ENCODE peak calls at places on chromosomes 2 and 18, in six cellular contexts. D is epithelial cell of esophagus; S is Calu3; H is activated CD8-positive, alpha-beta T cell treated with anti-CD3 and anti-CD28 coated beads for 36 hours; T is bronchial epithelial cell; Z is AG09319. R is an unnamed sample.

GRCh38 chr2:157497603-157498314 is 53.9 kb upstream of the CYTIP start:
- DNase-seq in Z (peak; percentile 4), H (peak; percentile 36), S (no peak), D (peak; percentile 53), T (peak; percentile 63), R (peak; percentile 39)

GRCh38 chr2:39119732-39120520 is 925 bp downstream of the SOS1 start:
- DNase-seq in S (peak; percentile 66), H (peak; percentile 69), T (no peak), Z (no peak), D (peak; percentile 74), R (peak; percentile 79)

GRCh38 chr2:72924353-72925240 is 7.3 kb downstream of the EMX1 start:
- DNase-seq in H (peak; percentile 58), T (no peak), S (no peak), Z (no peak), D (no peak), R (no peak)

GRCh38 chr2:158131919-158132566 is 30.4 kb downstream of the UPP2 start:
- DNase-seq in D (no peak), T (no peak), S (no peak), H (no peak), Z (no peak), R (no peak)

GRCh38 chr2:139353874-139354273 is 573.7 kb upstream of the NXPH2 start:
- DNase-seq in Z (no peak), H (no peak), S (no peak), T (no peak), D (no peak), R (no peak)

GRCh38 chr18:65016631-65017371 is 734.0 kb upstream of the CDH7 start:
- DNase-seq in S (no peak), D (no peak), T (no peak), Z (no peak), H (no peak), R (no peak)

GRCh38 chr2:240451791-240452470 is 16.5 kb downstream of the GPC1 start:
- DNase-seq in H (no peak), S (no peak), D (no peak), T (no peak), Z (no peak), R (no peak)

GRCh38 chr18:23200751-23201150 is 65.5 kb downstream of the CABLES1 start:
- DNase-seq in D (no peak), H (no peak), T (no peak), S (no peak), Z (no peak), R (no peak)

GRCh38 chr2:233866479-233866878 is 1.7 kb downstream of the MSL3B start:
- DNase-seq in D (no peak), T (no peak), H (no peak), Z (no peak), S (no peak), R (no peak)

GRCh38 chr2:215825709-215826108 is 187.6 kb downstream of the MREG start:
- DNase-seq in H (no peak), Z (no peak), T (no peak), S (no peak), D (no peak), R (no peak)

GRCh38 chr2:223674998-223675609 is 72.9 kb upstream of the SCG2 start:
- DNase-seq in D (peak; percentile 51), H (peak; percentile 3), Z (no peak), S (peak; percentile 69), T (peak; percentile 37), R (no peak)

GRCh38 chr2:105926960-105927678 is 182.4 kb downstream of the NCK2 start:
- DNase-seq in D (no peak), S (peak; percentile 62), H (peak; percentile 86), T (no peak), Z (no peak), R (no peak)

GRCh38 chr18:292271-292670 is 24.4 kb upstream of the THOC1 start:
- DNase-seq in T (no peak), H (no peak), S (no peak), Z (no peak), D (no peak), R (no peak)

GRCh38 chr2:159895258-159896209 is 97.5 kb upstream of the CD302 start:
- DNase-seq in S (no peak), D (peak; percentile 15), Z (no peak), H (peak; percentile 57), T (peak; percentile 17), R (peak; percentile 38)

GRCh38 chr2:36677995-36678605 is 18.4 kb upstream of the VIT start:
- DNase-seq in D (no peak), Z (no peak), H (no peak), T (no peak), S (no peak), R (no peak)

GRCh38 chr18:63936932-63937393 is 12.1 kb upstream of the HMSD start:
- DNase-seq in S (no peak), Z (no peak), T (no peak), H (no peak), D (no peak), R (no peak)
- TF ChIP-seq CTCF in S (no peak), Z (no peak), T (no peak), H (no peak), D (no peak), R (no peak)

GRCh38 chr18:74567805-74568204 is 29.9 kb upstream of the ZNF407 start:
- DNase-seq in Z (no peak), T (no peak), S (no peak), D (no peak), H (peak; percentile 8), R (no peak)
- TF ChIP-seq CTCF in Z (no peak), T (no peak), S (no peak), D (no peak), H (no peak), R (no peak)

DNA sequence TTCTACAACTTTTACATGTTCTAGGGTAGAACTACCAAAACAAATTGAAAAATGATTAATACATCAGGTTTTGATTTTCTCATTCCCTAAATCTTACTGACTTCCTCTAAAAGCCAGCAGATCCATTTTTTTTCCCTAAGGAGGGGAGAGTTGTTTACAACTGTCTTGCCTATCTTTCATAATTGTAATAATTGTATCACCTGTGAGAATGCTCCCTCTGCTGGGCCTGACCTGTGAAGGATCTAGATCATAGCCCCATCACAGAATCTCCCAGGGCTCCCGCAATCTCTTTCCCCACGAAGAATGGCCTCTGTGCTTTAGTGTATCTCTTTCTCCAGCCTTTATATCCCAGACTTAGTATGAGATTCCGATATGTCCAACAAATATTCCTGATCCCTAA is 9.1 kb downstream of the LOXL3 start:
- DNase-seq in D (peak; percentile 46), H (peak; percentile 47), T (peak; percentile 27), S (no peak), Z (no peak), R (no peak)
- TF ChIP-seq CTCF in D (peak; percentile 55), H (peak; percentile 44), T (peak; percentile 36), S (peak; percentile 27), Z (no peak), R (peak; percentile 39)

GRCh38 chr2:9843229-9844035 is at the start of gene TAF1B:
- DNase-seq in H (peak; percentile 93), S (peak; percentile 88), D (peak; percentile 95), Z (peak; percentile 70), T (peak; percentile 85), R (peak; percentile 94)
- TF ChIP-seq CTCF in H (no peak), S (no peak), D (peak; percentile 32), Z (peak; percentile 15), T (peak; percentile 64), R (no peak)

GRCh38 chr2:135600915-135601314 is 69.6 kb downstream of the R3HDM1 start:
- DNase-seq in S (no peak), Z (no peak), D (no peak), H (no peak), T (peak; percentile 4), R (no peak)
- TF ChIP-seq CTCF in S (no peak), Z (peak; percentile 13), D (no peak), H (no peak), T (no peak), R (no peak)

DNA sequence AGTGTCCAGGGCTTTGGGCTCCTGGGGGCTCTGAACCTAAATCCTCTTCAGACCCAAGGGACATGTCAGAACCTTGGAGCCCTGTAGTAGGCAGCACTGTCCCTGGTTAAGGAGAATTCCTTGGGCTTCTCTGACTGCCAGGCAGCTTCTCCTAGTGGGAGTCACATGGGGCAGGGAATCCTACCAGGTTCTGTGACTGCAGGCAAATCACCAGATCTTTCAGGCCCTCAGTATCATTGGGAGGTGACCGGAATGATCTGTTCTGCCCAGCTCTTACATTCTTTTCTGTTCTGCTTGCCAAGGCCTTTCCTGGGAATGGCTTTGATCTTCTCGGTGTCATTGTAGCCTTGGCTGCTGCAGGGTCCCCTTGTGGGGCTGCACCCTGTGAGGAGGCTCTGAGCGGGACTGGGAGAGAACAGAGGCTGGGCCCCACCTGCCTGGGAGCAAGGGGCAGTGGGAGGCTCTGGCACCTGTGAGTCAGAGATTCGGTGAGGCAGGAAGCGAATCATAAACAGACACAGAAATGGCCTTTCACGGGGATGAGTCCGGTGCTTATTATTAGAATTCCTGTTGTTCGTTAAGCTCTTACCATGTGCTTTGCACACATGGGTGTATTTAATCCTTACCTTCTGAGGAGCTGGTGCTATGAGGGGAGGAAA is 14.1 kb downstream of the CEP68 start:
- DNase-seq in D (peak; percentile 69), H (peak; percentile 48), T (peak; percentile 72), S (no peak), Z (no peak), R (no peak)
- TF ChIP-seq CTCF in D (no peak), H (no peak), T (no peak), S (no peak), Z (peak; percentile 31), R (no peak)

DNA sequence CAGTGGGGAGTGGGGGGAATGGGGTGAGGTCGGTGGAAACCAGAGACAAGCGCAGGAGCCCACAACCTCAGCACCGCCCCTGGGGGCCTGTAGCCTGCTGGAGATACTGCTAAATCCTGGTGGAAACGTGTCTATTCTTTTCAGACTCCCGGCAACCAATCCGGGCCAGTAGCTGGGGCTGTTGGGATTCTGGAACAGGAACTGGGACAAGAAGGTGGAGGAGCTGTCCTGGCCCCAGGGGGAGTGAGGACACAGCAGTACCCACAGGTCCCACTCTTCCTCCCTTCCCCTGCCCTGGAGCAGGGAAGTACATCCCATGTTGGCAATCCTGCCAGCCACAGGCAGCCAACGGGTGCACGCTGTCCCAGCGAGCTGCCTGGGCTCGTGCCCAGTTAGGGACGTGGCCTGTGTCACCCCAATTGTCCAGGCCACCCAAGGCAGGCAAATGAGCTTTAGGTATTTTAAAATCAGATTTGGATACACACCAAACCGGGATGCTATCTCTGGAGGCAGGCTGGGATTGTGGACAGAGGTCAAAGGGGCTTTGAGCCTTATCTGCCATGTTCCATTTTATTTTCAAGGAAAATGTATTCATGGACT is 51.8 kb downstream of the HS1BP3 start:
- DNase-seq in T (no peak), D (no peak), S (no peak), H (no peak), Z (no peak), R (no peak)
- TF ChIP-seq CTCF in T (no peak), D (no peak), S (no peak), H (no peak), Z (no peak), R (no peak)

GRCh38 chr2:143171817-143172216 is 42.6 kb downstream of the ARHGAP15 start:
- DNase-seq in S (no peak), H (no peak), T (peak; percentile 8), D (peak; percentile 16), Z (no peak), R (no peak)
- TF ChIP-seq CTCF in S (no peak), H (no peak), T (peak; percentile 25), D (peak; percentile 57), Z (peak; percentile 33), R (no peak)

R was measured in GM10248.